ENCODE peak calls at places on chromosome 21, in eight cellular contexts. J is progenitor cell of endocrine pancreas, W is MM.1S, X is nephron progenitor cell, Y is left ventricle myocardium inferior, N is Calu3, P is fibroblast of lung, B is cardiac muscle cell. D is an unnamed sample.

GRCh38 chr21:42242611-42243010 is 23.7 kb downstream of the ABCG1 start:
- DNase-seq in J (no peak), W (no peak), X (no peak), Y (no peak), N (no peak), P (no peak), B (no peak), D (no peak)

GRCh38 chr21:41847066-41847804 is 31.9 kb downstream of the PRDM15 start:
- DNase-seq in J (no peak), W (no peak), X (no peak), Y (no peak), N (no peak), P (no peak), B (peak), D (no peak)

GRCh38 chr21:44816761-44817505 is 929 bp downstream of the SUMO3 start:
- DNase-seq in J (no peak), W (no peak), X (no peak), Y (no peak), N (no peak), P (no peak), B (no peak), D (no peak)

GRCh38 chr21:31743712-31744111 is 11.8 kb upstream of the SCAF4 start:
- DNase-seq in J (no peak), W (no peak), X (no peak), Y (no peak), N (no peak), P (no peak), B (no peak), D (no peak)

GRCh38 chr21:32481875-32482408 is 69.4 kb downstream of the EVA1C start:
- DNase-seq in J (no peak), W (no peak), X (no peak), Y (no peak), N (no peak), P (no peak), B (no peak), D (no peak)

GRCh38 chr21:37670883-37671282 is 245.4 kb downstream of the KCNJ6 start:
- DNase-seq in J (no peak), W (no peak), X (no peak), Y (no peak), N (peak), P (peak), B (no peak), D (no peak)

GRCh38 chr21:42233067-42233981 is 14.4 kb downstream of the ABCG1 start:
- DNase-seq in J (no peak), W (peak), X (no peak), Y (peak), N (peak), P (no peak), B (peak), D (peak)

GRCh38 chr21:45029298-45029967 is 44.9 kb upstream of the ADARB1 start:
- DNase-seq in J (no peak), W (no peak), X (peak), Y (peak), N (no peak), P (no peak), B (no peak), D (no peak)

GRCh38 chr21:36325373-36326010 is 5.5 kb downstream of the MORC3 start:
- DNase-seq in J (no peak), W (no peak), X (no peak), Y (no peak), N (no peak), P (peak), B (no peak), D (no peak)

GRCh38 chr21:43269461-43269860 is 100.7 kb downstream of the CRYAA start:
- DNase-seq in J (no peak), W (no peak), X (no peak), Y (peak), N (peak), P (no peak), B (no peak), D (peak)

GRCh38 chr21:42314616-42315295 is 453 bp downstream of the TFF3 start:
- DNase-seq in J (no peak), W (no peak), X (no peak), Y (no peak), N (no peak), P (no peak), B (no peak), D (no peak)

GRCh38 chr21:31186916-31187315 is 148.6 kb upstream of the KRTAP19-8 start:
- DNase-seq in J (no peak), W (no peak), X (no peak), Y (no peak), N (no peak), P (no peak), B (no peak), D (no peak)

GRCh38 chr21:36134820-36135390 is at the start of gene CBR3:
- DNase-seq in J (peak), W (peak), X (peak), Y (peak), N (peak), P (peak), B (no peak), D (peak)

GRCh38 chr21:43772368-43772870 is 3.7 kb downstream of the CSTB start:
- DNase-seq in J (no peak), W (no peak), X (no peak), Y (no peak), N (no peak), P (no peak), B (no peak), D (no peak)

GRCh38 chr21:41373769-41374168 is 11.9 kb downstream of the MX2 start:
- DNase-seq in J (no peak), W (no peak), X (no peak), Y (no peak), N (no peak), P (no peak), B (no peak), D (no peak)

GRCh38 chr21:36471254-36471723 is 8.6 kb downstream of the CLDN14 start:
- DNase-seq in J (no peak), W (no peak), X (no peak), Y (no peak), N (peak), P (peak), B (no peak), D (peak)

GRCh38 chr21:21247441-21247840 is 249.2 kb downstream of the NCAM2 start:
- DNase-seq in J (no peak), W (no peak), X (no peak), Y (no peak), N (no peak), P (peak), B (no peak), D (no peak)

GRCh38 chr21:42061195-42061865 is 9.8 kb upstream of the UMODL1 start:
- DNase-seq in J (no peak), W (peak), X (no peak), Y (peak), N (no peak), P (no peak), B (no peak), D (peak)

GRCh38 chr21:31459457-31459856 is 115.4 kb upstream of the TIAM1 start:
- DNase-seq in J (no peak), W (no peak), X (no peak), Y (no peak), N (no peak), P (no peak), B (peak), D (no peak)

GRCh38 chr21:42433946-42434551 is 30.3 kb downstream of the UBASH3A start:
- DNase-seq in J (no peak), W (no peak), X (no peak), Y (no peak), N (peak), P (no peak), B (no peak), D (no peak)

GRCh38 chr21:32886339-32886738 is 114.8 kb upstream of the PAXBP1 start:
- DNase-seq in J (no peak), W (peak), X (no peak), Y (no peak), N (peak), P (no peak), B (no peak), D (no peak)

GRCh38 chr21:32378956-32379355 is 13.9 kb downstream of the URB1 start:
- DNase-seq in J (no peak), W (no peak), X (no peak), Y (peak), N (no peak), P (no peak), B (no peak), D (no peak)

GRCh38 chr21:42624095-42624830 is 29.2 kb upstream of the PDE9A start:
- DNase-seq in J (no peak), W (no peak), X (no peak), Y (no peak), N (peak), P (no peak), B (no peak), D (no peak)

GRCh38 chr21:36706951-36707762 is 8.2 kb downstream of the SIM2 start:
- DNase-seq in J (no peak), W (no peak), X (no peak), Y (no peak), N (no peak), P (no peak), B (peak), D (peak)

GRCh38 chr21:32813265-32813903 is 41.8 kb upstream of the PAXBP1 start:
- DNase-seq in J (peak), W (no peak), X (peak), Y (no peak), N (no peak), P (no peak), B (peak), D (peak)

GRCh38 chr21:31781737-31782136 is 49.8 kb upstream of the SCAF4 start:
- DNase-seq in J (no peak), W (no peak), X (no peak), Y (peak), N (no peak), P (peak), B (no peak), D (no peak)

GRCh38 chr21:42169758-42170157 is 49.2 kb upstream of the ABCG1 start:
- DNase-seq in J (no peak), W (no peak), X (no peak), Y (no peak), N (no peak), P (no peak), B (no peak), D (no peak)

GRCh38 chr21:44800103-44800502 is 1.5 kb downstream of the UBE2G2 start:
- DNase-seq in J (no peak), W (no peak), X (no peak), Y (no peak), N (no peak), P (peak), B (peak), D (no peak)

GRCh38 chr21:33025471-33026298 is at the start of gene OLIG2:
- DNase-seq in J (peak), W (peak), X (peak), Y (no peak), N (no peak), P (peak), B (no peak), D (peak)

GRCh38 chr21:42721341-42721824 is 68.0 kb downstream of the PDE9A start:
- DNase-seq in J (no peak), W (no peak), X (no peak), Y (no peak), N (no peak), P (no peak), B (no peak), D (no peak)

GRCh38 chr21:19541612-19542011 is 1138.0 kb upstream of the TMPRSS15 start:
- DNase-seq in J (no peak), W (no peak), X (no peak), Y (no peak), N (no peak), P (no peak), B (no peak), D (no peak)

GRCh38 chr21:16945580-16945979 is 567.3 kb upstream of the CXADR start:
- DNase-seq in J (no peak), W (no peak), X (no peak), Y (no peak), N (no peak), P (no peak), B (no peak), D (no peak)

GRCh38 chr21:16942703-16943102 is 570.1 kb upstream of the CXADR start:
- DNase-seq in J (no peak), W (peak), X (no peak), Y (no peak), N (peak), P (peak), B (no peak), D (no peak)
- TF ChIP-seq CTCF in J (peak), W (peak), X (no peak), Y (peak), N (peak), P (peak), B (peak), D (no peak)

DNA sequence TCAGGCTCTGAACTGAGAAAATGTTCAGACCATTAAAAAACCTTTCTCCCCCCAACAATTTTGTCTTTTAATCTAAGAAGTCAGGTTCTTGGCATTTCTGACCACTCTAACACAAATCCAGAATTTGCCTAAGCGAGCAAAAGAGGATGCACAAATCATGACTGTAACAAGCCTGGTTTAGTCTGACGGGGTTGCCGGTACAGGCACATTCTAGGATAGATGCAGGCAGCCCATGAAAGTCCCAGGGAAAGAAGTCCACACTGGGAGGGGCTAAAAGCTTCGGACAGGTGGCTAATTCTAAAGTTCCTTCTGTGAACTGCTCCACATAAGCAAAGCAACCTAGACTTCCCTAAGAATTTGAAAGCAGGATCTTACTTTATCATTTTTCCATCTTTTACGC is 48.0 kb upstream of the KCNE1 start:
- DNase-seq in J (no peak), W (no peak), X (no peak), Y (no peak), N (no peak), P (no peak), B (no peak), D (no peak)
- TF ChIP-seq CTCF in J (no peak), W (no peak), X (no peak), Y (no peak), N (no peak), P (no peak), B (no peak), D (no peak)

GRCh38 chr21:46347791-46348381 is 23.9 kb downstream of the PCNT start:
- DNase-seq in J (no peak), W (no peak), X (no peak), Y (peak), N (no peak), P (peak), B (no peak), D (no peak)
- TF ChIP-seq CTCF in J (peak), W (no peak), X (peak), Y (peak), N (no peak), P (peak), B (peak), D (no peak)

DNA sequence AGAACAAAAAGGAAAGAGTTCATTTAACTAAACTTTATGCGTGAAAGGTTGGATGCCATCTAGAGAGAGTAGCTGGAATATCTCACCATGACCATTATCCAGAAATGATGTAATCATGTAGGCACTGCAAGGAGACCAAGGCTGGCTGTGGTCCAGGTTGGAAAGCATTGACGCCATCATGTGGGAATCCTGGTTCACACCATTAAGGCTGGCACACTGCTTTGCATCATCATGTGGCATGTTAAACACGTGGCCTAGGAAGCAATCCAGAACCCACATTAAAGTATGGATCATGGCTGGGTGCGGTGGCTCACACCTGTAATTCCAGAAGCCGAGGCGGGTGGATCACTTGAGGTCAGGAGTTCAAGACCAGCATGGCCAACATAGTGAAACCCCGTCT is 4.3 kb downstream of the ADAMTS1 start:
- DNase-seq in J (no peak), W (no peak), X (no peak), Y (peak), N (peak), P (peak), B (no peak), D (no peak)
- TF ChIP-seq CTCF in J (no peak), W (no peak), X (no peak), Y (no peak), N (no peak), P (no peak), B (no peak), D (no peak)

GRCh38 chr21:39313457-39314154 is at the start of gene BRWD1:
- DNase-seq in J (peak), W (peak), X (peak), Y (peak), N (peak), P (peak), B (peak), D (peak)
- TF ChIP-seq CTCF in J (peak), W (peak), X (peak), Y (peak), N (no peak), P (no peak), B (peak), D (peak)

GRCh38 chr21:14740692-14741091 is 194.6 kb upstream of the SAMSN1 start:
- DNase-seq in J (no peak), W (no peak), X (no peak), Y (no peak), N (no peak), P (no peak), B (no peak), D (no peak)
- TF ChIP-seq CTCF in J (no peak), W (no peak), X (no peak), Y (no peak), N (no peak), P (no peak), B (no peak), D (no peak)

DNA sequence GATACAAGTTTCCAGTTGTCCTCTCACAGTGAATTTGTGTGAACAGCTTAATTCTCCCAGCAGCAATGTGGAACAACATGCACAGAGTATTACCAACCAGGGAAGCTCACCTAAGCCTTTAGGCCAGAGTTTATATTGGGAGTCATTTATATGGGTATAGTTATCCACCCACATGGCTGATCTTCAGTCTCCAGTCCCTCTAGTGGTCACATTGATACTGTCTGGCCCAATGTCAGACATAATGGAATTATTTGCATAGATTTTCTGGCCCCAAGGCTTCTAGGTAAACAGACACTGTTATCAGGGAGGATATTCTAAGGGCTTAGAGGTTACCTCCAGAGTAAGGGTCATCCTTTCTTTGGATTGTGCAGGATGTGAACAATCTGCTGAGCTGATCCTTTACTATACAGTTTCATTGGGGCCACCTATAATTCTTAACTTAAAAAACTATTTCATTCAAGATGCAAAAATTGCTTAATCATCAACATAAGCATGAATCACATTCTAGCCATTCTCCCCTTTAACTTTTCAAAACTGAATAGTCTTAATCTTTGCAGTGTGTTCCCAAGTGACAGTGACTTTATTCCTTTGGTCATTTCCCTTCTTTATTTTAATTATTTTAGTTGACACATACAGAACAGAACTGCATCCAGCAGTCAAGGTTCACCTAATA is 210.9 kb downstream of the LTN1 start:
- DNase-seq in J (no peak), W (peak), X (no peak), Y (no peak), N (no peak), P (no peak), B (peak), D (no peak)
- TF ChIP-seq CTCF in J (peak), W (peak), X (no peak), Y (peak), N (peak), P (peak), B (peak), D (peak)